ENCODE peak calls at places on chromosome 21, in nine cellular contexts. U is MM.1S, T is B cell, M is H9, S is GM23338, V is thyroid gland, Z is AG04449, X is coronary artery, I is neural progenitor cell. Q is an unnamed sample.

GRCh38 chr21:17469727-17470126 is 43.1 kb upstream of the CXADR start:
- DNase-seq in U (no peak), T (no peak), M (no peak), S (no peak), V (no peak), Z (no peak), X (no peak), I (no peak), Q (no peak)

GRCh38 chr21:24224411-24224810 is 1382.9 kb downstream of the MRPL39 start:
- DNase-seq in U (no peak), T (no peak), M (no peak), S (no peak), V (peak), Z (no peak), X (no peak), I (no peak), Q (no peak)

GRCh38 chr21:28272272-28272992 is 720.2 kb downstream of the LTN1 start:
- DNase-seq in U (peak), T (no peak), M (no peak), S (no peak), V (no peak), Z (no peak), X (no peak), I (no peak), Q (no peak)

GRCh38 chr21:24829397-24829796 is 777.9 kb downstream of the MRPL39 start:
- DNase-seq in U (no peak), T (no peak), M (no peak), S (no peak), V (no peak), Z (no peak), X (no peak), I (no peak), Q (no peak)

GRCh38 chr21:34579411-34579810 is 35.5 kb downstream of the RCAN1 start:
- DNase-seq in U (no peak), T (no peak), M (no peak), S (no peak), V (no peak), Z (peak), X (no peak), I (no peak), Q (no peak)

GRCh38 chr21:26801524-26801923 is 43.7 kb downstream of the ADAMTS1 start:
- DNase-seq in U (no peak), T (no peak), M (no peak), S (no peak), V (no peak), Z (peak), X (no peak), I (no peak), Q (no peak)

GRCh38 chr21:37166733-37167132 is 93.7 kb downstream of the TTC3 start:
- DNase-seq in U (peak), T (no peak), M (peak), S (peak), V (no peak), Z (no peak), X (no peak), I (peak), Q (peak)

GRCh38 chr21:23887709-23888303 is 1719.5 kb downstream of the MRPL39 start:
- DNase-seq in U (peak), T (peak), M (no peak), S (no peak), V (no peak), Z (no peak), X (no peak), I (no peak), Q (no peak)

GRCh38 chr21:22885079-22885478 is 1886.9 kb downstream of the NCAM2 start:
- DNase-seq in U (no peak), T (no peak), M (no peak), S (peak), V (no peak), Z (no peak), X (no peak), I (peak), Q (no peak)

GRCh38 chr21:36741506-36741905 is 42.6 kb downstream of the SIM2 start:
- DNase-seq in U (no peak), T (no peak), M (no peak), S (no peak), V (no peak), Z (no peak), X (no peak), I (no peak), Q (no peak)

GRCh38 chr21:29418813-29419212 is 120.1 kb downstream of the BACH1 start:
- DNase-seq in U (no peak), T (peak), M (no peak), S (no peak), V (no peak), Z (no peak), X (no peak), I (no peak), Q (peak)

GRCh38 chr21:34073749-34074282 is 438 bp downstream of the MRPS6 start:
- DNase-seq in U (peak), T (peak), M (no peak), S (peak), V (peak), Z (no peak), X (no peak), I (peak), Q (peak)

GRCh38 chr21:25485914-25486313 is 121.4 kb downstream of the MRPL39 start:
- DNase-seq in U (no peak), T (no peak), M (no peak), S (no peak), V (no peak), Z (no peak), X (no peak), I (no peak), Q (no peak)

GRCh38 chr21:34582506-34583150 is 32.3 kb downstream of the RCAN1 start:
- DNase-seq in U (peak), T (no peak), M (peak), S (peak), V (no peak), Z (no peak), X (no peak), I (peak), Q (peak)

GRCh38 chr21:41342035-41342434 is 19.8 kb upstream of the MX2 start:
- DNase-seq in U (no peak), T (no peak), M (no peak), S (no peak), V (no peak), Z (no peak), X (no peak), I (no peak), Q (no peak)

GRCh38 chr21:27674037-27674436 is 707.1 kb upstream of the ADAMTS5 start:
- DNase-seq in U (no peak), T (no peak), M (no peak), S (no peak), V (no peak), Z (peak), X (no peak), I (no peak), Q (no peak)

GRCh38 chr21:21682172-21682571 is 684.0 kb downstream of the NCAM2 start:
- DNase-seq in U (no peak), T (no peak), M (no peak), S (no peak), V (no peak), Z (peak), X (no peak), I (no peak), Q (no peak)
- TF ChIP-seq CTCF in U (no peak), T (no peak), M (no peak), S (no peak), V (no peak), Z (no peak), X (no peak), I (no peak), Q (no peak)

DNA sequence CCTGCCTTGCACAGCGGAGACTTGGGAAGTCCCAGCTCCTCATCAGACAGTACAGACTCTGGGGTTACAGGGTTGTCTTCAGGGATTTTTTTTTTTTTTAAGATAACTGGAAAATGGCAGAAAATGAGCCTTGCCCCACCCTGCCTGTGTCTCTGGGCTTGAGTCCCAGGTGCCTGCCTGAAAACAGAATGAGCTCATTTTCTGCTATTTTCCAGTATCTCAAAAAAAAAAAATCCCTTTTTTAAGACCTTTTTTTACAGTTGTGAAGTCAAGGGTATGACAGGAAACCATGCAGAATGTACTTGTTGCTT is 10.1 kb downstream of the SLX9 start:
- DNase-seq in U (no peak), T (no peak), M (no peak), S (no peak), V (no peak), Z (no peak), X (no peak), I (no peak), Q (no peak)
- TF ChIP-seq CTCF in U (no peak), T (peak), M (no peak), S (no peak), V (no peak), Z (no peak), X (no peak), I (no peak), Q (no peak)

DNA sequence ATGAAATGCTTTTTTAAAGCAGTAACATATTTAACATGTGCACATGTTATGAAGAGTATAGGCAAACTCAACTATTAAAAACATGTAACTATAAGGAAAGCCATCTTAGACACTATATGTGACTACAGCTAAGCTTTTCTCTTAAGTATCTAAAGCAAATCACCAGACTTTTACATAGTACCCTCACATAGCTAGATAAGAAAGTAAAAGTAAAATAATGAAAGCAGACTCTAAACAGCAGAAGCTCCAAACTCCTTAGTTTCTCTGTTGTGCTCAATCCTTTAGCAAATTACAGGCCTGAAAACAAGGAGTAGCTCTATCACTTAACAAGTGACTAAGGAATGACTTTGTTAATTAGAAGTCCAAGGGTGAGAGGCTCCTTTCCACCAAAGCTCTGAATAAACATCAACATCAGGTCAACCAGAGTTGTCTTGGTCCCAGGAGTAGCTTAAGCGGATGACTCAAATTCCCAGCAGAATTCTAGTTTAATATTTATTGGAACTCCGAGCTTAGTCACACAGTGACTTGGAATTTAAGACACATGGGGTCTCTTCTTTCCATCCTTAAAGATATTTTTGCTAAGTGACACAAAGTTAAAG is 6.0 kb downstream of the NRIP1 start:
- DNase-seq in U (peak), T (no peak), M (no peak), S (peak), V (no peak), Z (no peak), X (no peak), I (no peak), Q (no peak)
- TF ChIP-seq CTCF in U (no peak), T (no peak), M (no peak), S (no peak), V (no peak), Z (no peak), X (no peak), I (no peak), Q (no peak)

GRCh38 chr21:14121719-14122118 is 89.0 kb downstream of the LIPI start:
- DNase-seq in U (no peak), T (peak), M (no peak), S (no peak), V (no peak), Z (no peak), X (no peak), I (no peak), Q (no peak)

GRCh38 chr21:14115646-14116045 is 95.1 kb downstream of the LIPI start:
- DNase-seq in U (no peak), T (no peak), M (no peak), S (no peak), V (no peak), Z (no peak), X (no peak), I (no peak), Q (no peak)

GRCh38 chr21:14119038-14119437 is 91.7 kb downstream of the LIPI start:
- DNase-seq in U (no peak), T (no peak), M (no peak), S (peak), V (no peak), Z (no peak), X (no peak), I (peak), Q (no peak)

GRCh38 chr21:14116080-14116481 is 94.7 kb downstream of the LIPI start:
- DNase-seq in U (no peak), T (peak), M (no peak), S (no peak), V (no peak), Z (no peak), X (no peak), I (no peak), Q (peak)

DNA sequence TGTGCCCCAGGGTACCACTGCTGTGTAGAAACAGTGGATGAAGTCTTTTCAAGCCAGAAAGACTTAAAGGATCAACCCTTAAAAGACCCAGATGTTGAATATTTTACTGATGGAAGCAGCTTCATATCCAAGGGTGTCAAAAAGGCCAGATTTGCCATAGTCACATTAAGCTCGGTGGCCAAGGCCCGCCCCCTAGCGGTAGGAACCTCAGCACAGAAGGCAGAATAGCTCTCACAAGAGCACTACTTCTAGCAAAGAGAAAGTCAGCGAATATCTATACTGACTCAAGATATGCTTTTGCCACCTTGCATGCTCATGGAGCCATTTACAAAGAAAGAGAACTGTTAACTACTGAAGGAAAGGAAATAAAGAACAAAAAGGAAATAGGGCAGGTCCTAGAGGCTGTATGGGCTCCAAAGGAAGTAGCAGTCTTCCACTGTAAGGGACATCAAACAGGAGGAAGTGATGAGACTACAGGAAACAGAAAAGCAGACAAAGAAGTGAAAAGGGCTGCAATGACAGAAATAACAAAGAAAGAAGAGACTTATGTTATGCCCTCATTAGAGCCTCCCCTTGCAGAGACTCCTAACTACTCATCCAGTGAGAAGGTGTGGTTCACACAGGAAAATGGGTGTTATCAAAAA is 90.5 kb downstream of the LIPI start:
- DNase-seq in U (peak), T (no peak), M (peak), S (peak), V (peak), Z (no peak), X (no peak), I (peak), Q (peak)
- TF ChIP-seq CTCF in U (peak), T (peak), M (peak), S (peak), V (no peak), Z (peak), X (no peak), I (peak), Q (peak)

GRCh38 chr21:35699360-35699759 is 361.0 kb downstream of the SETD4 start:
- DNase-seq in U (no peak), T (no peak), M (no peak), S (no peak), V (no peak), Z (no peak), X (no peak), I (no peak), Q (no peak)

GRCh38 chr21:35697321-35697808 is 363.0 kb downstream of the SETD4 start:
- DNase-seq in U (peak), T (no peak), M (no peak), S (no peak), V (peak), Z (no peak), X (no peak), I (no peak), Q (no peak)

DNA sequence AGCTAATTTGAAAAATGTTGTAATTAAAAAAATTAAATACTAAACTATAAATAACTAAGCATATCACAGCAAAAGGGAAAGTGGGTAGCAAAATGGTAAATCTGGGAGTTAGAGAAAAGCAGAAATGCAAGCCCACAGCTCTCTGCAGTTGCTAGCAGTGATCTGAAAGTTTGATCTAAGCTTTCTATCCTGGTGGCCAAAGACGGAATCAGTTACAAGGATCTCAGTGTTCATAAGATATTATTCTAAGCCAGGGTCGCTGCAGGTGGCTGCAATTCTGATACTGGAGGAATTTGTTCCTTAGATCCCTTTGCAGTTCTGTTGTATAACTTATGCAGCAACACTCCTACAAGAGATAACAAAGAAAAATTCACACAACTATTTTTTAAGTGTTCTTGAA is 363.7 kb downstream of the SETD4 start:
- DNase-seq in U (peak), T (no peak), M (no peak), S (peak), V (no peak), Z (no peak), X (no peak), I (no peak), Q (no peak)
- TF ChIP-seq CTCF in U (no peak), T (no peak), M (no peak), S (no peak), V (no peak), Z (no peak), X (no peak), I (no peak), Q (no peak)

GRCh38 chr21:31403596-31404333 is 59.7 kb upstream of the TIAM1 start:
- DNase-seq in U (no peak), T (no peak), M (no peak), S (no peak), V (no peak), Z (no peak), X (no peak), I (no peak), Q (no peak)

GRCh38 chr21:31405638-31406037 is 61.6 kb upstream of the TIAM1 start:
- DNase-seq in U (no peak), T (no peak), M (no peak), S (no peak), V (no peak), Z (no peak), X (no peak), I (no peak), Q (no peak)

GRCh38 chr21:31408306-31409088 is 64.4 kb upstream of the TIAM1 start:
- DNase-seq in U (no peak), T (no peak), M (no peak), S (no peak), V (no peak), Z (no peak), X (no peak), I (no peak), Q (no peak)

GRCh38 chr21:31409849-31410762 is 66.0 kb upstream of the TIAM1 start:
- DNase-seq in U (no peak), T (no peak), M (no peak), S (no peak), V (no peak), Z (no peak), X (no peak), I (no peak), Q (no peak)

GRCh38 chr21:31406510-31406909 is 62.4 kb upstream of the TIAM1 start:
- DNase-seq in U (no peak), T (no peak), M (no peak), S (no peak), V (no peak), Z (no peak), X (no peak), I (no peak), Q (no peak)
- TF ChIP-seq CTCF in U (no peak), T (no peak), M (no peak), S (no peak), V (no peak), Z (no peak), X (no peak), I (no peak), Q (no peak)

DNA sequence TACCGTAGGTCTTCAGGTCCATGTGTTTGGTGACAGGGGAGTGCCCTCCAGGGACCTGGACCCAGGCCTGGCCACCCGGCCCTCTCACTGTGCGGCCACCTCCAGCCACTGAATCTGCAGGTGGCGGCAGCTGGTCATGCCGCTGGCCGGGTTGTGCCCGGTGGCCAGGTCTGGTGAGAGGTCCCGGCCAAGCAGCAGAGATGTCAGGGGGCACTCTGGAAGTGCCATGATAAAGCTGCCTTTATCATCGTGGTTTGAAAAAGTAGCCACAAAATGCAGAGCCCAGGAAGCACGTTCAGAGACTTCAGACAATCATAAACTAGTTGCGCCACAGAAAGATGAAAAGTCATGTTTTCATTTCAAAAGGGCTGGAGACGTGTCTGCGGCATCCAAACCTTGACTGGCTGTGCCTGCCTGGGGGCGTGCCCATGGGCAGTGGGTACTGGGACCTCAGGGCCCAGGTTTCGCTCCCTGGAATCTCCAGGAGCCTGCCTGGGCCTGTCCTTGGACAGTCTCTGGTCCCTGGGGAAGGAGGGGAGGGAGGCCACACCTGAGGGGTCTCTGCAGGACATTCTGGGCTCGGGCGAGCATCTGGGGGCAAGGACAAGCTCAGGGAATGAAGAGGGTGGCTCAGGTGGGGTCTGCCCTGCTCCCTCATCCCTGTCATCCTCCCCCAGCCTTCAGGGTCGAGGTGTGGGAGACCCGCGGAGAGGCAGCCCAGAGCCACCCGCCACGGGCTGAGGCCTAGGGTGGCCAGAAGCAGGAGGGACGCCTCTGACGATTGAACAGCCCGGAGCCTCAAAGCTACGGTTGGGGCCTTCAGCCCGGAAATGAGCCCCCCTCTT is 44.9 kb downstream of the COL18A1 start:
- DNase-seq in U (no peak), T (no peak), M (no peak), S (no peak), V (no peak), Z (no peak), X (no peak), I (no peak), Q (no peak)
- TF ChIP-seq CTCF in U (no peak), T (no peak), M (no peak), S (no peak), V (no peak), Z (no peak), X (no peak), I (no peak), Q (no peak)

DNA sequence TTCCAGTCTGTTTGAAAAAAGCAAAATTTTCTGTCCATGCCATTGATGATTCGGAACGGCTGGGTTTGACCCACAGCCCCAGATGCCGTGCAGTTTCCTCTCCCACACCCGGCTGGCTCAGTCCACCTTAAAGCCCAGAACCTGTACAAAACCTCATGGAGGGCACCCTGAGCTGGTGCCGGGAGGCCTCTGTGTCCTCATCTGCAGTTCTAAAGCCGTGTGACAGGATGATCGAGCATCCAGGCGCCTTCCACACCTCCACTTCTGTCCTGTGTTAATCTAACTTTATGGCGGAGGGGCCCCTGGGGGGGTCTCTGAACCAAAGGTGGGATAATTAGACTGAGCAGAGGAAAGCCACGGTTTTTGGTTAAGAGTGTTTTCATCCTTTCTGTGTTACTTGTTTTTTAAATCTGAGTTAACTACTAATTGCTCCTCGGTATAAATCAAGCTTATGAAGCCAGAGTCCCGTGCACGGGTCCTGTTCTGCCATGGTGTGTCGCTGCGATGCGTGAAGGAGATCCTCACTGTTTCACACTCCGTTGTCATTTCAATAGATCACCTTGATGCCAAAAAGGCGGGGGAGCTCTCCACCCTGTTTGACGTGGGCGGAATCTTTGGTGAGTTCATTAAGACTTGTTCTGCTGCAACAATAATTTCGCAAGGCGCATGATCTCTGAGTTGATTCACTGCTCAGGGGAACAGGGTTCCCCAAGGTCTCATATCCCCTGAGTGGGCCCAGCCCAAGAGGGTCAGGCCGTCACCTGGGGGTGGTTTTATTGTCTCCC is 49.8 kb downstream of the SLC37A1 start:
- DNase-seq in U (no peak), T (no peak), M (no peak), S (no peak), V (no peak), Z (no peak), X (no peak), I (no peak), Q (no peak)
- TF ChIP-seq CTCF in U (no peak), T (no peak), M (no peak), S (no peak), V (no peak), Z (no peak), X (no peak), I (no peak), Q (no peak)

Q was measured in GM20000.